ENCODE peak calls at places on chromosomes 6 and 20, in five cellular contexts. One of them, this sample, is unnamed.

GRCh38 chr6:6251555-6252280 is 68.7 kb downstream of the F13A1 start:
- DNase-seq in hippocampal formation: no peak
- DNase-seq in T-cell: no peak
- DNase-seq in activated naive CD4-positive, alpha-beta T cell treated with anti-CD3 and anti-CD28 coated beads, Interleukin-2, amount 50 U/mL, for 72 hours: no peak
- DNase-seq in AG08395: no peak
- DNase-seq in this sample: no peak

GRCh38 chr6:52788478-52788877 is 15.1 kb downstream of the GSTA1 start:
- DNase-seq in hippocampal formation: no peak
- DNase-seq in T-cell: no peak
- DNase-seq in activated naive CD4-positive, alpha-beta T cell treated with anti-CD3 and anti-CD28 coated beads, Interleukin-2, amount 50 U/mL, for 72 hours: no peak
- DNase-seq in AG08395: no peak
- DNase-seq in this sample: no peak

GRCh38 chr6:159037746-159038290 is 7.0 kb downstream of the TAGAP start:
- DNase-seq in hippocampal formation: no peak
- DNase-seq in T-cell: no peak
- DNase-seq in activated naive CD4-positive, alpha-beta T cell treated with anti-CD3 and anti-CD28 coated beads, Interleukin-2, amount 50 U/mL, for 72 hours: no peak
- DNase-seq in AG08395: no peak
- DNase-seq in this sample: no peak

GRCh38 chr20:58815448-58815847 is 35.3 kb downstream of the GNAS-AS1 start:
- DNase-seq in hippocampal formation: no peak
- DNase-seq in T-cell: no peak
- DNase-seq in activated naive CD4-positive, alpha-beta T cell treated with anti-CD3 and anti-CD28 coated beads, Interleukin-2, amount 50 U/mL, for 72 hours: no peak
- DNase-seq in AG08395: no peak
- DNase-seq in this sample: no peak

GRCh38 chr20:47205577-47206123 is 150.8 kb downstream of the ZMYND8 start:
- DNase-seq in hippocampal formation: no peak
- DNase-seq in T-cell: peak
- DNase-seq in activated naive CD4-positive, alpha-beta T cell treated with anti-CD3 and anti-CD28 coated beads, Interleukin-2, amount 50 U/mL, for 72 hours: no peak
- DNase-seq in AG08395: peak
- DNase-seq in this sample: peak

GRCh38 chr6:135722182-135722581 is 129.3 kb upstream of the PDE7B start:
- DNase-seq in hippocampal formation: no peak
- DNase-seq in T-cell: no peak
- DNase-seq in activated naive CD4-positive, alpha-beta T cell treated with anti-CD3 and anti-CD28 coated beads, Interleukin-2, amount 50 U/mL, for 72 hours: no peak
- DNase-seq in AG08395: no peak
- DNase-seq in this sample: no peak

GRCh38 chr6:159844737-159845645 is 44.9 kb downstream of the PNLDC1 start:
- DNase-seq in hippocampal formation: no peak
- DNase-seq in T-cell: no peak
- DNase-seq in activated naive CD4-positive, alpha-beta T cell treated with anti-CD3 and anti-CD28 coated beads, Interleukin-2, amount 50 U/mL, for 72 hours: no peak
- DNase-seq in AG08395: no peak
- DNase-seq in this sample: no peak

GRCh38 chr20:57543754-57544153 is 17.2 kb upstream of the PCK1 start:
- DNase-seq in hippocampal formation: no peak
- DNase-seq in T-cell: no peak
- DNase-seq in activated naive CD4-positive, alpha-beta T cell treated with anti-CD3 and anti-CD28 coated beads, Interleukin-2, amount 50 U/mL, for 72 hours: no peak
- DNase-seq in AG08395: no peak
- DNase-seq in this sample: no peak

GRCh38 chr6:32982702-32983492 is 14.5 kb downstream of the BRD2 start:
- DNase-seq in hippocampal formation: no peak
- DNase-seq in T-cell: no peak
- DNase-seq in activated naive CD4-positive, alpha-beta T cell treated with anti-CD3 and anti-CD28 coated beads, Interleukin-2, amount 50 U/mL, for 72 hours: no peak
- DNase-seq in AG08395: no peak
- DNase-seq in this sample: no peak

GRCh38 chr6:39357998-39358686 is 35.6 kb upstream of the KCNK16 start:
- DNase-seq in hippocampal formation: no peak
- DNase-seq in T-cell: no peak
- DNase-seq in activated naive CD4-positive, alpha-beta T cell treated with anti-CD3 and anti-CD28 coated beads, Interleukin-2, amount 50 U/mL, for 72 hours: no peak
- DNase-seq in AG08395: peak
- DNase-seq in this sample: no peak

GRCh38 chr6:121442591-121442990 is 7.1 kb downstream of the GJA1 start:
- DNase-seq in hippocampal formation: no peak
- DNase-seq in T-cell: no peak
- DNase-seq in activated naive CD4-positive, alpha-beta T cell treated with anti-CD3 and anti-CD28 coated beads, Interleukin-2, amount 50 U/mL, for 72 hours: no peak
- DNase-seq in AG08395: no peak
- DNase-seq in this sample: no peak

GRCh38 chr20:44678247-44678646 is 26.7 kb upstream of the ADA start:
- DNase-seq in hippocampal formation: no peak
- DNase-seq in T-cell: no peak
- DNase-seq in activated naive CD4-positive, alpha-beta T cell treated with anti-CD3 and anti-CD28 coated beads, Interleukin-2, amount 50 U/mL, for 72 hours: no peak
- DNase-seq in AG08395: no peak
- DNase-seq in this sample: no peak

GRCh38 chr6:162488444-162488843 is 239.1 kb downstream of the PRKN start:
- DNase-seq in hippocampal formation: no peak
- DNase-seq in T-cell: no peak
- DNase-seq in activated naive CD4-positive, alpha-beta T cell treated with anti-CD3 and anti-CD28 coated beads, Interleukin-2, amount 50 U/mL, for 72 hours: no peak
- DNase-seq in AG08395: no peak
- DNase-seq in this sample: no peak

GRCh38 chr6:25302677-25303128 is 23.5 kb downstream of the CARMIL1 start:
- DNase-seq in hippocampal formation: no peak
- DNase-seq in T-cell: no peak
- DNase-seq in activated naive CD4-positive, alpha-beta T cell treated with anti-CD3 and anti-CD28 coated beads, Interleukin-2, amount 50 U/mL, for 72 hours: no peak
- DNase-seq in AG08395: peak
- DNase-seq in this sample: no peak

GRCh38 chr6:41489284-41489851 is 56.8 kb upstream of the FOXP4 start:
- DNase-seq in hippocampal formation: no peak
- DNase-seq in T-cell: no peak
- DNase-seq in activated naive CD4-positive, alpha-beta T cell treated with anti-CD3 and anti-CD28 coated beads, Interleukin-2, amount 50 U/mL, for 72 hours: no peak
- DNase-seq in AG08395: peak
- DNase-seq in this sample: no peak

GRCh38 chr6:167405778-167406532 is 81.1 kb downstream of the TTLL2 start:
- DNase-seq in hippocampal formation: no peak
- DNase-seq in T-cell: no peak
- DNase-seq in activated naive CD4-positive, alpha-beta T cell treated with anti-CD3 and anti-CD28 coated beads, Interleukin-2, amount 50 U/mL, for 72 hours: no peak
- DNase-seq in AG08395: no peak
- DNase-seq in this sample: no peak

GRCh38 chr6:129835691-129836090 is 25.4 kb downstream of the TMEM244 start:
- DNase-seq in hippocampal formation: no peak
- DNase-seq in T-cell: no peak
- DNase-seq in activated naive CD4-positive, alpha-beta T cell treated with anti-CD3 and anti-CD28 coated beads, Interleukin-2, amount 50 U/mL, for 72 hours: no peak
- DNase-seq in AG08395: no peak
- DNase-seq in this sample: no peak

GRCh38 chr6:1251198-1252155 is 60.4 kb upstream of the FOXQ1 start:
- DNase-seq in hippocampal formation: no peak
- DNase-seq in T-cell: no peak
- DNase-seq in activated naive CD4-positive, alpha-beta T cell treated with anti-CD3 and anti-CD28 coated beads, Interleukin-2, amount 50 U/mL, for 72 hours: no peak
- DNase-seq in AG08395: no peak
- DNase-seq in this sample: no peak

GRCh38 chr20:6533828-6534388 is 233.6 kb upstream of the BMP2 start:
- DNase-seq in hippocampal formation: no peak
- DNase-seq in T-cell: no peak
- DNase-seq in activated naive CD4-positive, alpha-beta T cell treated with anti-CD3 and anti-CD28 coated beads, Interleukin-2, amount 50 U/mL, for 72 hours: no peak
- DNase-seq in AG08395: peak
- DNase-seq in this sample: no peak

GRCh38 chr20:54292186-54292585 is 84.3 kb downstream of the PFDN4 start:
- DNase-seq in hippocampal formation: no peak
- DNase-seq in T-cell: no peak
- DNase-seq in activated naive CD4-positive, alpha-beta T cell treated with anti-CD3 and anti-CD28 coated beads, Interleukin-2, amount 50 U/mL, for 72 hours: no peak
- DNase-seq in AG08395: no peak
- DNase-seq in this sample: no peak

GRCh38 chr20:10637062-10637559 is 36.7 kb downstream of the JAG1 start:
- DNase-seq in hippocampal formation: no peak
- DNase-seq in T-cell: no peak
- DNase-seq in activated naive CD4-positive, alpha-beta T cell treated with anti-CD3 and anti-CD28 coated beads, Interleukin-2, amount 50 U/mL, for 72 hours: no peak
- DNase-seq in AG08395: no peak
- DNase-seq in this sample: no peak

GRCh38 chr6:56593801-56594318 is 48.8 kb downstream of the DST start:
- DNase-seq in hippocampal formation: no peak
- DNase-seq in T-cell: no peak
- DNase-seq in activated naive CD4-positive, alpha-beta T cell treated with anti-CD3 and anti-CD28 coated beads, Interleukin-2, amount 50 U/mL, for 72 hours: peak
- DNase-seq in AG08395: peak
- DNase-seq in this sample: no peak

GRCh38 chr6:106163446-106163965 is 77.4 kb downstream of the PRDM1 start:
- DNase-seq in hippocampal formation: peak
- DNase-seq in T-cell: peak
- DNase-seq in activated naive CD4-positive, alpha-beta T cell treated with anti-CD3 and anti-CD28 coated beads, Interleukin-2, amount 50 U/mL, for 72 hours: peak
- DNase-seq in AG08395: peak
- DNase-seq in this sample: no peak

GRCh38 chr6:43367245-43367984 is 2.0 kb downstream of the ZNF318 start:
- DNase-seq in hippocampal formation: no peak
- DNase-seq in T-cell: no peak
- DNase-seq in activated naive CD4-positive, alpha-beta T cell treated with anti-CD3 and anti-CD28 coated beads, Interleukin-2, amount 50 U/mL, for 72 hours: no peak
- DNase-seq in AG08395: no peak
- DNase-seq in this sample: no peak

GRCh38 chr20:2558581-2559301 is 22.4 kb downstream of the TMC2 start:
- DNase-seq in hippocampal formation: no peak
- DNase-seq in T-cell: no peak
- DNase-seq in activated naive CD4-positive, alpha-beta T cell treated with anti-CD3 and anti-CD28 coated beads, Interleukin-2, amount 50 U/mL, for 72 hours: no peak
- DNase-seq in AG08395: no peak
- DNase-seq in this sample: no peak

GRCh38 chr6:168903638-168904345 is 349.9 kb downstream of the THBS2 start:
- DNase-seq in hippocampal formation: no peak
- DNase-seq in T-cell: no peak
- DNase-seq in activated naive CD4-positive, alpha-beta T cell treated with anti-CD3 and anti-CD28 coated beads, Interleukin-2, amount 50 U/mL, for 72 hours: no peak
- DNase-seq in AG08395: no peak
- DNase-seq in this sample: no peak

GRCh38 chr6:134539865-134540323 is 222.0 kb upstream of the SGK1 start:
- DNase-seq in hippocampal formation: peak
- DNase-seq in T-cell: no peak
- DNase-seq in activated naive CD4-positive, alpha-beta T cell treated with anti-CD3 and anti-CD28 coated beads, Interleukin-2, amount 50 U/mL, for 72 hours: no peak
- DNase-seq in AG08395: no peak
- DNase-seq in this sample: no peak

GRCh38 chr20:25540273-25540672 is 45.1 kb downstream of the NINL start:
- DNase-seq in hippocampal formation: peak
- DNase-seq in T-cell: no peak
- DNase-seq in activated naive CD4-positive, alpha-beta T cell treated with anti-CD3 and anti-CD28 coated beads, Interleukin-2, amount 50 U/mL, for 72 hours: no peak
- DNase-seq in AG08395: peak
- DNase-seq in this sample: no peak

GRCh38 chr20:2918096-2919049 is 45.1 kb downstream of the PTPRA start:
- DNase-seq in hippocampal formation: no peak
- DNase-seq in T-cell: no peak
- DNase-seq in activated naive CD4-positive, alpha-beta T cell treated with anti-CD3 and anti-CD28 coated beads, Interleukin-2, amount 50 U/mL, for 72 hours: no peak
- DNase-seq in AG08395: no peak
- DNase-seq in this sample: no peak

GRCh38 chr6:43904311-43905123 is 134.5 kb downstream of the VEGFA start:
- DNase-seq in hippocampal formation: no peak
- DNase-seq in T-cell: no peak
- DNase-seq in activated naive CD4-positive, alpha-beta T cell treated with anti-CD3 and anti-CD28 coated beads, Interleukin-2, amount 50 U/mL, for 72 hours: no peak
- DNase-seq in AG08395: no peak
- DNase-seq in this sample: no peak

GRCh38 chr6:43951756-43952675 is 175.2 kb downstream of the MRPL14 start:
- DNase-seq in hippocampal formation: no peak
- DNase-seq in T-cell: no peak
- DNase-seq in activated naive CD4-positive, alpha-beta T cell treated with anti-CD3 and anti-CD28 coated beads, Interleukin-2, amount 50 U/mL, for 72 hours: no peak
- DNase-seq in AG08395: no peak
- DNase-seq in this sample: no peak

GRCh38 chr20:61951695-61952533 is 113.8 kb downstream of the TAF4 start:
- DNase-seq in hippocampal formation: no peak
- DNase-seq in T-cell: no peak
- DNase-seq in activated naive CD4-positive, alpha-beta T cell treated with anti-CD3 and anti-CD28 coated beads, Interleukin-2, amount 50 U/mL, for 72 hours: no peak
- DNase-seq in AG08395: no peak
- DNase-seq in this sample: no peak

This sample was measured in activated gamma-delta T cell treated with anti-CD3 and anti-CD28 coated beads, Interleukin-2, amount 50 U/mL, for 16 hours.